ENCODE peak calls at places on chromosomes 1 and 21, in six cellular contexts. M is K562, L is HepG2, W is GM12878, S is A549, G is upper lobe of left lung. F is an unnamed sample. For H3K4me1, the result is how much of the 10 kb centered on the place peaks cover.

GRCh38 chr1:20174937-20175666 is 10.8 kb upstream of the UBXN10 start:
- ATAC-seq in M (peak), L (no peak), W (no peak), S (no peak), G (no peak), F (no peak)

GRCh38 chr1:61926597-61926996 is 184.3 kb downstream of the PATJ start:
- ATAC-seq in M (no peak), L (no peak), W (no peak), S (no peak), G (no peak), F (no peak)

GRCh38 chr1:182446033-182446669 is 3.8 kb upstream of the RGSL1 start:
- ATAC-seq in M (peak), L (peak), W (peak), S (peak), G (peak), F (no peak)

GRCh38 chr1:110201157-110201825 is 8.8 kb upstream of the KCNC4 start:
- ATAC-seq in M (no peak), L (no peak), W (no peak), S (no peak), G (no peak), F (no peak)

GRCh38 chr1:110267260-110267659 is 57.1 kb downstream of the KCNC4 start:
- ATAC-seq in M (no peak), L (no peak), W (no peak), S (no peak), G (no peak), F (no peak)

GRCh38 chr1:227328405-227329019 is 10.2 kb upstream of the CDC42BPA start:
- ATAC-seq in M (no peak), L (peak), W (no peak), S (no peak), G (no peak), F (no peak)

GRCh38 chr21:25836396-25836795 is 101.6 kb downstream of the GABPA start:
- ATAC-seq in M (no peak), L (no peak), W (no peak), S (no peak), G (no peak), F (no peak)

GRCh38 chr1:40059960-40060337 is 19.4 kb downstream of the CAP1 start:
- ATAC-seq in M (no peak), L (no peak), W (peak), S (no peak), G (no peak), F (no peak)

GRCh38 chr1:99768525-99769382 is 2.3 kb upstream of the FRRS1 start:
- ATAC-seq in M (peak), L (no peak), W (no peak), S (no peak), G (no peak), F (no peak)

GRCh38 chr1:31938184-31938975 is at the start of gene PTP4A2:
- ATAC-seq in M (peak), L (peak), W (peak), S (peak), G (peak), F (peak)

GRCh38 chr21:45496151-45496967 is 45.9 kb downstream of the SLC19A1 start:
- ATAC-seq in M (no peak), L (no peak), W (no peak), S (no peak), G (no peak), F (no peak)

GRCh38 chr1:156616463-156616862 is 2.8 kb upstream of the HAPLN2 start:
- ATAC-seq in M (peak), L (peak), W (no peak), S (peak), G (no peak), F (peak)

GRCh38 chr21:14901482-14901958 is 163.3 kb downstream of the NRIP1 start:
- ATAC-seq in M (no peak), L (no peak), W (peak), S (no peak), G (no peak), F (no peak)

GRCh38 chr1:181010789-181011188 is 11.9 kb downstream of the STX6 start:
- ATAC-seq in M (no peak), L (no peak), W (no peak), S (peak), G (peak), F (peak)

GRCh38 chr1:194052514-194053333 is 866.3 kb upstream of the B3GALT2 start:
- ATAC-seq in M (no peak), L (no peak), W (peak), S (no peak), G (peak), F (no peak)

GRCh38 chr1:186482661-186483255 is 21.8 kb upstream of the PDC start:
- ATAC-seq in M (peak), L (peak), W (peak), S (peak), G (peak), F (peak)

GRCh38 chr1:15962176-15962575 is 13.7 kb downstream of the ZBTB17 start:
- ATAC-seq in M (no peak), L (no peak), W (no peak), S (no peak), G (no peak), F (no peak)

GRCh38 chr21:14567557-14568279 is 21.6 kb upstream of the SAMSN1 start:
- ATAC-seq in M (peak), L (no peak), W (peak), S (no peak), G (no peak), F (no peak)

GRCh38 chr1:199046618-199047017 is 407.8 kb downstream of the PTPRC start:
- ATAC-seq in M (no peak), L (no peak), W (peak), S (no peak), G (no peak), F (no peak)

GRCh38 chr1:165634154-165634921 is 3.3 kb downstream of the MGST3 start:
- ATAC-seq in M (no peak), L (no peak), W (no peak), S (no peak), G (no peak), F (no peak)

GRCh38 chr21:41706263-41706639 is 60.6 kb downstream of the RIPK4 start:
- ATAC-seq in M (no peak), L (peak), W (no peak), S (no peak), G (no peak), F (no peak)

GRCh38 chr1:155250246-155250632 is 5.0 kb downstream of the ENTREP3 start:
- ATAC-seq in M (peak), L (no peak), W (peak), S (no peak), G (no peak), F (no peak)

GRCh38 chr1:25017436-25018109 is 87.5 kb upstream of the RUNX3 start:
- ATAC-seq in M (peak), L (peak), W (no peak), S (peak), G (no peak), F (no peak)

GRCh38 chr1:115469703-115470476 is 131.8 kb upstream of the NGF start:
- ATAC-seq in M (peak), L (peak), W (peak), S (peak), G (peak), F (peak)

GRCh38 chr21:20996421-20997307 is 1.5 kb upstream of the NCAM2 start:
- ATAC-seq in M (no peak), L (no peak), W (no peak), S (no peak), G (peak), F (no peak)

GRCh38 chr1:189851806-189852367 is 625.8 kb downstream of the BRINP3 start:
- ATAC-seq in M (no peak), L (no peak), W (peak), S (no peak), G (no peak), F (no peak)

GRCh38 chr1:212437179-212437798 is 4.6 kb downstream of the NENF start:
- ATAC-seq in M (no peak), L (no peak), W (no peak), S (no peak), G (no peak), F (no peak)

GRCh38 chr1:227909188-227909587 is 38.5 kb downstream of the WNT9A start:
- ATAC-seq in M (no peak), L (no peak), W (no peak), S (no peak), G (no peak), F (no peak)

GRCh38 chr1:172117800-172118199 is 276.5 kb downstream of the DNM3 start:
- ATAC-seq in M (no peak), L (no peak), W (peak), S (no peak), G (no peak), F (no peak)

GRCh38 chr1:163399976-163400375 is 78.2 kb downstream of the NUF2 start:
- ATAC-seq in M (no peak), L (no peak), W (no peak), S (no peak), G (no peak), F (no peak)

GRCh38 chr1:205191617-205192016 is 19.9 kb downstream of the DSTYK start:
- ATAC-seq in M (peak), L (peak), W (no peak), S (peak), G (no peak), F (no peak)

DNA sequence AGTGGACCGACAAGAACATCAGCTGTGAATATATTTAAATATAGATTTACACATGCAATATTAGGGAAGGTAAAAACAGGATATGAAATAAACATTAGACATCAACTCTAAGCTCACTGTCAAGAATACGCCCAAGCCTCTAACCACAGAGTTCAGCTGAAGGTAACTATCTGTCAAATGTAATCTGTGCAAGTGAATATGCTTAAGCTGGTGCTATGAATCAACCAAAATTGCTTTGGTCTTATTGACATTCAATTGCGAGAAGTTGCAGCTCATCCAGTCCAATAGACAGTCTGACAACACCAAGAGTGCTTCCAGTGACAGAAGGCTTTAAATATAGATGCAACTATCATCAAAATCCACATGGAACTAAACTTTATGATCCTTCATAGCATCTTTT is 32.3 kb downstream of the USH2A start:
- ATAC-seq in M (no peak), L (no peak), W (no peak), S (no peak), G (no peak), F (no peak)
- TF ChIP-seq EP300 in M (no peak), L (no peak), W (no peak), S (no peak), G (no peak), F (no peak)

GRCh38 chr21:43853851-43854772 is 10.9 kb upstream of the AGPAT3 start:
- ATAC-seq in M (peak), L (peak), W (peak), S (no peak), G (no peak), F (no peak)

GRCh38 chr21:43855955-43856354 is 9.1 kb upstream of the AGPAT3 start:
- ATAC-seq in M (no peak), L (no peak), W (no peak), S (no peak), G (no peak), F (no peak)

GRCh38 chr21:43858806-43859648 is 6.0 kb upstream of the AGPAT3 start:
- ATAC-seq in M (peak), L (peak), W (no peak), S (peak), G (peak), F (no peak)

GRCh38 chr21:43851593-43851992 is 13.4 kb upstream of the AGPAT3 start:
- ATAC-seq in M (no peak), L (no peak), W (no peak), S (no peak), G (no peak), F (no peak)

GRCh38 chr21:43854773-43855633 is 10.0 kb upstream of the AGPAT3 start:
- ATAC-seq in M (peak), L (peak), W (peak), S (no peak), G (peak), F (no peak)
- H3K4me3 ChIP-seq in M (peak), L (no peak), W (peak), S (no peak), G (no peak), F (no peak)

GRCh38 chr1:47231314-47232186 is 475 bp downstream of the TAL1 start:
- ATAC-seq in M (peak), L (no peak), W (peak), S (peak), G (no peak), F (no peak)
- H3K4me1 ChIP-seq in M (under half), L (under half), W (under half), S (under half), G (under half), F (half or more)

GRCh38 chr1:37995773-37996379 is 6.1 kb upstream of the SF3A3 start:
- ATAC-seq in M (no peak), L (no peak), W (no peak), S (no peak), G (peak), F (peak)
- TF ChIP-seq EP300 in M (no peak), L (no peak), W (no peak), S (no peak), G (peak), F (no peak)

DNA sequence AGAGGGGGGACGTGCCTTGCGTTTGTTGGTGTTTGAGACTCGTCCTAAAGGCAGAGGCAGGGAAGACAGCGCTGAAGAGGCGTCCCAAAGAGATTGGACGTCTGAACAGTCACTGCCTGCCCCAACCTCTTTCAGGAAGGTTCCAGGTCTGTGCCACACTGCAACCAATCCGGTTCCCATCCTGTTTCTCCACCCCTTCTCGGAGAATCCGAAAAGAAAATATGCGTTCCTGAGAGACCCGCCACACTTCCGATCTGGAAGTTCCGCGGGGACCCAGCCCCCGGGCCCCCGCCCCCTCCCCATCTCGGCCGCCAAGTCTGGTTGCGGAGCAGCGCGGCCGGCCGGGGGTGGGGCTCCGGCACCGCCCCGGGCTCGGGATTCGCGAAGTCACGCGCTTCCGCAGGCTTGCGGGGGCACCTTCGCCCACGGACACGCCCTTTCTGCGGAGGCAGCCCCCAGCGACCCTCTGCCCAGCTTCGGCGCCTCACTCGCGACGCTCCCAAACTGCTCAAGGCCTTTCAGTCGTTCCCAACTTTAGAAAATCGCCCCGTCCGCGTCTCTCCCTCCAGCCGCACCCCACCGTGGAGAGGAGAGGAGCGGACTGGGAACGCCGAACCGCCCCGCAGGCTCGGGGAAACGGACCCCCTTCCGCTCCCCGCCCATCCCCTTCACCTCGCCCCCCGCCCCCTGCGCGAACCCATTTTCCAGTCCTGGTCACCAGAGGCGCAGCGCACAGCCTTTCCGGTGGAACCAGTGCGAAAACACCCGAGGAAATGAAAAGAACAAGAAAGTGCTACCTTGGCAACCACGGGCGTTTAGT is 124.6 kb upstream of the DPYD start:
- ATAC-seq in M (no peak), L (peak), W (no peak), S (peak), G (peak), F (no peak)
- H3K4me3 ChIP-seq in M (no peak), L (no peak), W (no peak), S (peak), G (peak), F (peak)

GRCh38 chr1:2242814-2243725 is 15.0 kb downstream of the SKI start:
- ATAC-seq in M (no peak), L (no peak), W (no peak), S (no peak), G (no peak), F (no peak)
- H3K4me1 ChIP-seq in M (half or more), L (half or more), W (under half), S (under half), G (half or more), F (half or more)

GRCh38 chr1:3925762-3926161 is 25.7 kb upstream of the C1orf174 start:
- ATAC-seq in M (no peak), L (no peak), W (no peak), S (no peak), G (no peak), F (no peak)
- TF ChIP-seq EP300 in M (no peak), L (no peak), W (no peak), S (no peak), G (no peak), F (no peak)

GRCh38 chr1:200410566-200410878 is 686 bp upstream of the ZNF281 start:
- ATAC-seq in M (no peak), L (no peak), W (no peak), S (peak), G (peak), F (no peak)
- H3K4me3 ChIP-seq in M (peak), L (peak), W (peak), S (peak), G (peak), F (peak)

DNA sequence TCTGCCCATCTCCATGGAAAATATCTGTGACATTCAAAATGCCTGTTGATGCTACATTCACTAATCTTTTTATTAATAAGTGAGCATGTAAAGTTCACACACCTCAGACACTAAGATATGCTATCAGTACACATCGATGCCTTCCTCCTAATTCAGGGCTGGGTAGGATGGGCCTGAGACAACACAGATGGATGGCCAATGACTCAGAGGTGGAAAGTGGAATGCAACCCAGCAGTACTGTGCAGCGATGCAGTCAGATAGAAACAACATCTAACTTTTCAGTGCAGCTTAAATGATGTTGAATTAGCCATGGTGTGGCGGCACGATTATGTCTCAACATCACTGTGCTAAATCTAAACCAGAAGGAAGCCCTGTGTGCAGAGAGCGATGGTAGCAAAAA is 161.6 kb upstream of the KCNJ15 start:
- ATAC-seq in M (peak), L (no peak), W (no peak), S (no peak), G (no peak), F (no peak)
- H3K4me1 ChIP-seq in M (under half), L (under half), W (under half), S (under half), G (under half), F (under half)